ENCODE peak calls at places on chromosomes 7 and 10, in seven cellular contexts. O is activated CD8-positive, alpha-beta memory T cell treated with anti-CD3 and anti-CD28 coated beads, Interleukin-2, amount 50 U/mL, for 48 hours; X is Karpas-422; V is CD14-positive monocyte; Y is GM06990; F is NCI-H1105 treated with DMSO at 0.1 percent for 48 hours; D is HCEC 1CT. B is an unnamed sample.

GRCh38 chr7:23373151-23374004 is 74.2 kb downstream of the MALSU1 start:
- DNase-seq in O (no peak), X (peak), V (no peak), Y (peak), F (peak), D (peak), B (no peak)

GRCh38 chr7:112757337-112757736 is 32.9 kb downstream of the TMEM168 start:
- DNase-seq in O (no peak), X (no peak), V (no peak), Y (no peak), F (no peak), D (no peak), B (no peak)

GRCh38 chr10:87504307-87504666 is 406 bp upstream of the MINPP1 start:
- DNase-seq in O (no peak), X (no peak), V (no peak), Y (no peak), F (no peak), D (no peak), B (no peak)

GRCh38 chr10:13681963-13682362 is 95.2 kb downstream of the PRPF18 start:
- DNase-seq in O (no peak), X (no peak), V (no peak), Y (no peak), F (no peak), D (no peak), B (no peak)

GRCh38 chr10:71396714-71397339 is at the start of gene CDH23:
- DNase-seq in O (no peak), X (no peak), V (no peak), Y (no peak), F (peak), D (no peak), B (no peak)

GRCh38 chr7:28754027-28754426 is 204.1 kb downstream of the TRIL start:
- DNase-seq in O (no peak), X (no peak), V (no peak), Y (no peak), F (no peak), D (peak), B (no peak)

GRCh38 chr7:142557971-142558582 is 191.2 kb upstream of the PRSS1 start:
- DNase-seq in O (peak), X (peak), V (no peak), Y (no peak), F (peak), D (peak), B (peak)

GRCh38 chr10:102718220-102718619 is 3.8 kb downstream of the SFXN2 start:
- DNase-seq in O (no peak), X (no peak), V (no peak), Y (no peak), F (no peak), D (peak), B (peak)

GRCh38 chr10:103923502-103923901 is 5.5 kb upstream of the STN1 start:
- DNase-seq in O (no peak), X (no peak), V (no peak), Y (no peak), F (no peak), D (no peak), B (no peak)

GRCh38 chr7:87920578-87920977 is 13.5 kb upstream of the ADAM22 start:
- DNase-seq in O (no peak), X (no peak), V (no peak), Y (no peak), F (no peak), D (no peak), B (no peak)

GRCh38 chr10:79385392-79385795 is 38.1 kb downstream of the PPIF start:
- DNase-seq in O (peak), X (no peak), V (no peak), Y (no peak), F (no peak), D (no peak), B (no peak)